ENCODE peak calls at places on chromosomes 6 and 20, in four cellular contexts. One of them, this sample, is unnamed.

GRCh38 chr20:47319517-47320252 is 36.8 kb downstream of the ZMYND8 start:
- DNase-seq in HCT116: peak; percentile 78
- DNase-seq in K562: no peak
- DNase-seq in GM12878: no peak
- DNase-seq in this sample: no peak

GRCh38 chr20:61445138-61445537 is 193.1 kb downstream of the CDH4 start:
- DNase-seq in HCT116: no peak
- DNase-seq in K562: no peak
- DNase-seq in GM12878: no peak
- DNase-seq in this sample: no peak

GRCh38 chr6:43113431-43114260 is 37.5 kb downstream of the PTK7 start:
- DNase-seq in HCT116: no peak
- DNase-seq in K562: no peak
- DNase-seq in GM12878: no peak
- DNase-seq in this sample: no peak

GRCh38 chr6:24272148-24272547 is 85.7 kb downstream of the DCDC2 start:
- DNase-seq in HCT116: no peak
- DNase-seq in K562: no peak
- DNase-seq in GM12878: no peak
- DNase-seq in this sample: no peak

GRCh38 chr6:106155219-106155830 is 69.2 kb downstream of the PRDM1 start:
- DNase-seq in HCT116: no peak
- DNase-seq in K562: no peak
- DNase-seq in GM12878: no peak
- DNase-seq in this sample: no peak

GRCh38 chr20:48761023-48761785 is 66.6 kb downstream of the PREX1 start:
- DNase-seq in HCT116: no peak
- DNase-seq in K562: no peak
- DNase-seq in GM12878: no peak
- DNase-seq in this sample: no peak

GRCh38 chr6:127464161-127464880 is 5.1 kb upstream of the KIAA0408 start:
- DNase-seq in HCT116: no peak
- DNase-seq in K562: no peak
- DNase-seq in GM12878: no peak
- DNase-seq in this sample: no peak

GRCh38 chr6:157557541-157557940 is 176.6 kb downstream of the ZDHHC14 start:
- DNase-seq in HCT116: no peak
- DNase-seq in K562: no peak
- DNase-seq in GM12878: peak; percentile 91
- DNase-seq in this sample: no peak

GRCh38 chr6:73923899-73924485 is 228.0 kb downstream of the CD109 start:
- DNase-seq in HCT116: no peak
- DNase-seq in K562: no peak
- DNase-seq in GM12878: no peak
- DNase-seq in this sample: no peak

GRCh38 chr20:17287503-17287902 is 60.7 kb downstream of the PCSK2 start:
- DNase-seq in HCT116: no peak
- DNase-seq in K562: peak; percentile 6
- DNase-seq in GM12878: no peak
- DNase-seq in this sample: no peak

DNA sequence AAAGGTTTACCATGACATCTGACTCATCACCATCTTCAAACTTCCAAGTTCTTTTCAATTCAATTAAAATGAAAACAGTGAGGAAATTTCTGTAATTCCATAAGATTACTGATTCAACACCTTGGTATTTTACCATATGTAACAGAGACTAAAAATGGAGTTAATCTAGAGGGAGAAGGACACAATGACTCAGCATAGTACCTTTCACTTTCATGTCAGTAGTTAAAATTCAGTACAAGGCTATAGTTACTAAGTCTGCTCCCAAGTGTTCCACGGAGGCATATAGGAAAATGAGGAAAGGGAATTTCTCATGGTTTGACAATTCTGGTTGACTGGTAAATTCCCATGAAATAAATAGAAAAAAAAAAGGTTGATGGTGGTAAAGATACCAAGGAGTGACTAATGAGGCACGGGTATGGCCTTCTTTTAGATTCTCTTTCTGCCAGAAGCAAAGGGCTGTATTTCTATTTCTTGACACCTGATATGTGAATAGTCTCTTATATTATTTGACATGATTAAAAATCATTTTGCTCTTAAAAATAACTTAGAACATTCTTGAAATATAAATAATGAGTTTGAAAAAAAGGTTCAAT is 526.7 kb upstream of the ADGRB3 start:
- DNase-seq in HCT116: no peak
- DNase-seq in K562: no peak
- DNase-seq in GM12878: no peak
- DNase-seq in this sample: no peak
- TF ChIP-seq ZNF274 in HCT116: no peak
- TF ChIP-seq ZNF274 in K562: no peak
- TF ChIP-seq ZNF274 in GM12878: no peak
- TF ChIP-seq ZNF274 in this sample: no peak

DNA sequence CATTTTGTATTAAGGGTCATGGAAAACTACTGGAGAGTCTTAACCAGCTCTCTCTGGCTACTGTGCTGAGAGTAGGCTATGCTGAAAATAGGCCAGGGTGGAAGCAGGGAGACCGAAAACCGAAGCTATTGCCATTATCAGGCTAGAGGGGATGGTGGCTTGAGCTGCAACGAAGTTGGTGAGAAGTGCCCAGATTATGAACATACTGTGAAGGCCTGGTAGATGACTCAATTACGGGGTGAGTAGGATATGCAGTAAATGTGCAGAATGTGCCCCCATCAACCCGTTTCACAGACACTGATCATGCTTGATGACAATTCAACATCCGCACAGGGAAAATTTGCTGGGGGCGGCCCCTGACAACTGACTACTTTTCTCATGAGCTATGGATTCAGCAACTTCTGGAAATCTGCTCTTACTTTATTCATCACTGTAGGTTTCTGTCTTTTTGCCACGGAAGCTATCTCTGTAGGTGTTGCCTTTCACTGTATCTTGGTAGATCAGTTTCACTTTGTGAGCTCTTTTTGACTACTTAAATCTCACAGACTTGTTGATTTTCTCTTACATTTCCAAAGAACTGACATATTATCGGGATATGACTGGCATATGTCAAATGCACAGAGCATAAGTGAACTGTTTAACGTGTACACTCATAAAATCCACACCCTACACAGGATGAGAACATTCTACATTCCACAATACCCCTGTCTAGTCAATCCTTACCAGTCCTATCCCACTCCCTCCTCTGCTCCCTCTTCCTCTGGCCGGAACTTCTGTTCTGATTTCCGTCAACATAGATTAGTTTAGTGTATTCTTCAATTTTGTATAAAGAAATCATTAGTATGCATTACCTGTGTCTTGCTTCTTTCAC is 15.5 kb upstream of the MEP1A start:
- DNase-seq in HCT116: no peak
- DNase-seq in K562: no peak
- DNase-seq in GM12878: no peak
- DNase-seq in this sample: no peak
- TF ChIP-seq REST in HCT116: no peak
- TF ChIP-seq REST in K562: no peak
- TF ChIP-seq REST in GM12878: no peak
- TF ChIP-seq REST in this sample: no peak

DNA sequence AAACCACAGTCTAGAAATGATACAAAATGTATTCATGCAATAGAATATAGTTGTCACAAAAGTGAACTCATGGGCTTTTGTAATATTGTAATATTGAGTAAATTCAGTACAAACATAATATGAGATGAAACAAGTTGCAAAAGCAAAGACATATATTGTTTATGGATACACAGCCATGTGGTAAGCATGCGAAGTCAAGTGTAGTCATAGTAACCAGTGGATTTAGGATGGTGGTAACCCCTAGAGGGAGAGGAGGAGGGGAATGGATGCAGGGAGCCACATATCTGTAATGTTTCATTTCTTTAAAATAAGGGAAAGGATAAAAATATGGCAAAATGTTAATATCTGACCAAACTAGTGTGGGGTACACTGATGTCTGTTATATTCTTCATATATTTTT is 47.4 kb downstream of the ARMC2 start:
- DNase-seq in HCT116: no peak
- DNase-seq in K562: no peak
- DNase-seq in GM12878: no peak
- DNase-seq in this sample: no peak
- TF ChIP-seq ZNF274 in HCT116: no peak
- TF ChIP-seq ZNF274 in K562: no peak
- TF ChIP-seq ZNF274 in GM12878: no peak
- TF ChIP-seq ZNF274 in this sample: no peak

GRCh38 chr6:158817298-158818007 is 1.7 kb downstream of the EZR start:
- DNase-seq in HCT116: no peak
- DNase-seq in K562: peak; percentile 76
- DNase-seq in GM12878: no peak
- DNase-seq in this sample: peak; percentile 49
- TF ChIP-seq REST in HCT116: no peak
- TF ChIP-seq REST in K562: no peak
- TF ChIP-seq REST in GM12878: no peak
- TF ChIP-seq REST in this sample: no peak

GRCh38 chr20:57633945-57634491 is 13.8 kb upstream of the ZBP1 start:
- DNase-seq in HCT116: no peak
- DNase-seq in K562: no peak
- DNase-seq in GM12878: no peak
- DNase-seq in this sample: no peak

GRCh38 chr20:57638173-57638894 is 18.1 kb upstream of the ZBP1 start:
- DNase-seq in HCT116: no peak
- DNase-seq in K562: no peak
- DNase-seq in GM12878: no peak
- DNase-seq in this sample: no peak

DNA sequence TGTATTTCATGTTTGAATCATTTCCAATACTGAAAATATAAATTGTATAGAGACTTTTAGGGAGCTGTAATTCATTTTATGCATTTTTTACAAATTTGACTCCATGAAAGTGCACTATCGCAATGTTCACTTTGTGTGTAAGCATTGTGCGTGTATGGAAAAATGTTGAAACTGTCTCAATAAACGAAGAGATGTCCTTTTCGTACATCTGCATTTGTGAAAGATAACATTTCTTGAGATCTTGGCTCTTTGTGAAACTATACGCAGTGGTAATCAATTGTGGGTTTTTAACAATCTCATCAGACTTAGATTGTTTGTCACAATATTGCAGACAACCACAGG is 18.6 kb upstream of the ZBP1 start:
- DNase-seq in HCT116: no peak
- DNase-seq in K562: no peak
- DNase-seq in GM12878: no peak
- DNase-seq in this sample: no peak
- TF ChIP-seq ZNF274 in HCT116: no peak
- TF ChIP-seq ZNF274 in K562: no peak
- TF ChIP-seq ZNF274 in GM12878: no peak
- TF ChIP-seq ZNF274 in this sample: no peak

DNA sequence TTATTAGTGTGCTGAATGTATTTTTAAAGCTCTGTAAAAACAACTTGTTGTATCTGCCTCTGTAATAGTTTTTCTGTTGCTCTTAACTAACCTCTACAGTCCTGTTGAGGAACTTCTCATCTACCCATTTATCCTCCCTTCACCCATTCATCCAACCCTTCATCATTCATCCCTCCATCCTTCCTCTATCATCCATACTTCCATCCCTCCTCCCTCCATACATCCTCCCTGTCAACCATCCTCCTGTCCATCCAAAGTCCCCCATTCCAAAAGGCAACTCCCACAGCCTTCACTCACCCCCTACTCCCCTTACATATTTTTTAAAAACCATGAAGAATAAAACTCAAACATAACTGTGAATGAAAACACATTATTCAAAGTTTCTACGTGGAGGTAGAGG is 40.7 kb upstream of the SPDEF start:
- DNase-seq in HCT116: no peak
- DNase-seq in K562: no peak
- DNase-seq in GM12878: no peak
- DNase-seq in this sample: no peak
- TF ChIP-seq REST in HCT116: no peak
- TF ChIP-seq REST in K562: no peak
- TF ChIP-seq REST in GM12878: no peak
- TF ChIP-seq REST in this sample: no peak

GRCh38 chr20:44883214-44883902 is 2.1 kb upstream of the YWHAB start:
- DNase-seq in HCT116: no peak
- DNase-seq in K562: no peak
- DNase-seq in GM12878: no peak
- DNase-seq in this sample: peak; percentile 59
- TF ChIP-seq ZNF274 in HCT116: no peak
- TF ChIP-seq ZNF274 in K562: no peak
- TF ChIP-seq ZNF274 in GM12878: no peak
- TF ChIP-seq ZNF274 in this sample: no peak

This sample was measured in HepG2.